ENCODE peak calls at places on chromosomes 4 and X, in six cellular contexts. C is lower lobe of right lung, N is GM10248, D is cardiac fibroblast, K is endothelial cell, U is left lung. V is an unnamed sample.

GRCh38 chrX:119606508-119607389 is 525 bp upstream of the NKRF start:
- DNase-seq in C (no peak), N (no peak), D (no peak), K (no peak), U (no peak), V (no peak)

GRCh38 chr4:38673109-38673978 is 9.3 kb downstream of the KLF3 start:
- DNase-seq in C (peak; percentile 63), N (no peak), D (peak; percentile 35), K (no peak), U (peak; percentile 81), V (no peak)

GRCh38 chrX:15475021-15475420 is 18.1 kb downstream of the PIR start:
- DNase-seq in C (no peak), N (no peak), D (peak; percentile 40), K (no peak), U (no peak), V (no peak)

GRCh38 chrX:38859602-38860001 is 58.3 kb downstream of the MID1IP1 start:
- DNase-seq in C (no peak), N (no peak), D (peak; percentile 24), K (no peak), U (no peak), V (no peak)

GRCh38 chr4:52704676-52705075 is 45.6 kb upstream of the USP46 start:
- DNase-seq in C (no peak), N (no peak), D (peak; percentile 48), K (no peak), U (no peak), V (no peak)

GRCh38 chr4:48681856-48682255 is 98.2 kb downstream of the FRYL start:
- DNase-seq in C (no peak), N (peak; percentile 39), D (peak; percentile 67), K (no peak), U (no peak), V (peak; percentile 26)

GRCh38 chr4:74570095-74570494 is 125.2 kb downstream of the AREG start:
- DNase-seq in C (no peak), N (no peak), D (no peak), K (no peak), U (no peak), V (no peak)

GRCh38 chrX:10582945-10583344 is 37.4 kb downstream of the MID1 start:
- DNase-seq in C (no peak), N (no peak), D (peak; percentile 69), K (no peak), U (no peak), V (no peak)

GRCh38 chrX:23612846-23613245 is 54.4 kb upstream of the PRDX4 start:
- DNase-seq in C (no peak), N (no peak), D (no peak), K (no peak), U (no peak), V (no peak)

GRCh38 chrX:108186811-108187210 is 95.2 kb downstream of the ATG4A start:
- DNase-seq in C (no peak), N (no peak), D (peak; percentile 81), K (no peak), U (no peak), V (no peak)

GRCh38 chr4:95213361-95213760 is 335.4 kb downstream of the UNC5C start:
- DNase-seq in C (no peak), N (no peak), D (no peak), K (no peak), U (no peak), V (no peak)

GRCh38 chr4:182918791-182919302 is 1.7 kb upstream of the DCTD start:
- DNase-seq in C (no peak), N (no peak), D (no peak), K (no peak), U (no peak), V (peak; percentile 25)

GRCh38 chr4:52059372-52059771 is 8.3 kb downstream of the SPATA18 start:
- DNase-seq in C (no peak), N (no peak), D (peak; percentile 93), K (no peak), U (no peak), V (no peak)

DNA sequence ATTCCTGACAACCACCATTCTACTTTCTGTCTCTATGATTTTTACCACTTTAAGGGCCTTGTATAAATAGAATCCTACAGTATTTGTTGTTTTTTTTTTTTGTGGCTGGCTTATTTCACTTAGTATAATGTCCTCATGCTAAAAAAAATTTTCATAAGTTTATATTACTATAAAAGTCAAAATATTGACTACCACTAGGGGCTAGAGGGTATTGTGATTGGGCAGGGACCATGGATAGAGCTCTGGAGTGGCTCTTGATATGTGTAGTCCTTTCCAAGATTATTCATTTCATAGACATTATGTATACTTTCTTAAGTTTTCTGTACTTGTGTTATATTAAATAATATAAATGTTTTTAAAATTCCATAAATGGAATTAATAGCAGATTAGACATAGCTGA is 34.6 kb downstream of the MYOZ2 start:
- DNase-seq in C (no peak), N (no peak), D (no peak), K (no peak), U (no peak), V (no peak)
- TF ChIP-seq CTCF in C (no peak), N (no peak), D (peak; percentile 21), K (no peak), U (no peak), V (no peak)

DNA sequence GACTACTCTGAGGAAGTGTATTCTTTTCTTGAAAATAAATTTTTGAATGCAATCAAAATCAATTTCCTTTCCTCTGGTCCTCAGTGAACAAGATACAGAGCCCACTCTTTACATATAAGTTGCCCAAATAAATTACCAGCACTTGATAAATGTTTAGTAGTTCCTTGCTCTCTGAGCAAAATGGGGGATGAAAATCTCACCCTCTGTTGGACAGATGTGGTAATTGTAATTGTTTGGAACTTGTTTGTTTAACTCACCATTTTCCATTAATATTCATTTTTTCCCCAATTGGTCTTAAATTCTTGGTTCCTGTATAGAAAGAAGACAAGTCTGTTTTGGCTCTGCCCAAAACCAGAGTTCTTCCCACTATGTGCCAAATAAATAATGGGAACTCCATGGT is 146.3 kb downstream of the LDB2 start:
- DNase-seq in C (no peak), N (no peak), D (peak; percentile 58), K (no peak), U (no peak), V (no peak)
- TF ChIP-seq CTCF in C (no peak), N (no peak), D (peak; percentile 43), K (peak; percentile 57), U (no peak), V (peak; percentile 11)

GRCh38 chr4:15963001-15963451 is at the start of gene FGFBP2:
- DNase-seq in C (peak; percentile 59), N (peak; percentile 28), D (peak; percentile 52), K (peak; percentile 64), U (no peak), V (no peak)
- TF ChIP-seq CTCF in C (peak; percentile 41), N (no peak), D (peak; percentile 50), K (no peak), U (no peak), V (peak; percentile 50)

DNA sequence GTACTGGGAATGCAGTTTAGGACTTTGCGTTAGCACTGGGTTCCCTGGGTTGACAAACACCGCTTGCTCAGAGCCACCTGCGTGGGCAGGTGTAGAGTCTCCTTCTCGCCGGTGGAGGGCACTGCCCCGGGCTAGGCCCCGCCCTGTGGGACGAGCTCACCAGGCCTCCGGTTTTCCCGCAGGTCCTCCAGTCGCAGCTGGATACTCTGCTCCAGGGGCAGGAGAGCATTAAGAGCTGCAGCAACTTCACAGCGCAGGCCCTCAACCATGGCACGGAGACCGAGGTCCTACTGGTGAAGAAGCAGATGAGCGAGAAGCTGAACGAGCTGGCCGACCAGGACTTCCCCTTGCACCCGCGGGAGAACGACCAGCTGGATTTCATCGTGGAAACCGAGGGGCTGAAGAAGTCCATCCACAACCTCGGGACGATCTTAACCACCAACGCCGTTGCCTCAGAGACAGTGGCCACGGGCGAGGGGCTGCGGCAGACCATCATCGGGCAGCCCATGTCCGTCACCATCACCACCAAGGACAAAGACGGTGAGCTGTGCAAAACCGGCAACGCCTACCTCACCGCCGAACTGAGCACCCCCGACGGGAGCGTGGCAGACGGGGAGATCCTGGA is 49.2 kb upstream of the MND1 start:
- DNase-seq in C (no peak), N (no peak), D (no peak), K (no peak), U (no peak), V (no peak)
- TF ChIP-seq CTCF in C (no peak), N (no peak), D (no peak), K (no peak), U (no peak), V (no peak)

DNA sequence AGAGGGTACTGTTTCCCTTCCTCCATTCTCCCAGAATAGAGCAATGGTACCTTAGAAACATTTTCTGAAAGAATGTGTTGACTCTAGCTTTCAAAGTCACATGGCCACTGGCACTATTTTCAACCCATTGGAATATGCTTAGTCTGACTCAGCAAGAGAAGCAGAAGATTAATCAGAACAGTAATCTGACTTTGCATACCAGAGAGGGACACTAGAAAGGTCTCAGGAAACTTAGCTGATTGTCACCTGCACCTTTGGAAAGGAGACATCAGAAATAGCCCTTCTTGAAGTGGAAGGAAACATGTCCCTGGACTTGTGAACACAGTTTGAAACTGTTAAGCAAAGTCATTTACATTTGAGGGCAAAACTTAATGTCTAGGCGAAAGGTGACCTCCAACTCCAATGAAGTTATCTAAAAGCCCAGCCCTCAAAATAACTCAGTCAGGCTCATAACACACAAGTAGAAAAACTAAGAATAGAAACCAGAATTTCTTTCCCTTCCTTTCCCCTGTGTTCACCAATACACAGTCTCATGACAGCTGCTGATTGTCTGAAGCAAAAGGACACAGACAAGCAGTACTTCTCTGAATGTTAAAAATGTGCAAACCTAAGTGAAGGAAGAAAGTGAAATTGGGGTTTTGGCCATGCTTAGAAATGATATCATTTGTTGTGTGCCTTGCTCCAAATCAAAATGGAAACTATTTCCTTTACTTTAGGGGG is 270.8 kb downstream of the GRIA3 start:
- DNase-seq in C (no peak), N (no peak), D (no peak), K (no peak), U (no peak), V (no peak)
- TF ChIP-seq CTCF in C (no peak), N (no peak), D (no peak), K (no peak), U (no peak), V (no peak)

DNA sequence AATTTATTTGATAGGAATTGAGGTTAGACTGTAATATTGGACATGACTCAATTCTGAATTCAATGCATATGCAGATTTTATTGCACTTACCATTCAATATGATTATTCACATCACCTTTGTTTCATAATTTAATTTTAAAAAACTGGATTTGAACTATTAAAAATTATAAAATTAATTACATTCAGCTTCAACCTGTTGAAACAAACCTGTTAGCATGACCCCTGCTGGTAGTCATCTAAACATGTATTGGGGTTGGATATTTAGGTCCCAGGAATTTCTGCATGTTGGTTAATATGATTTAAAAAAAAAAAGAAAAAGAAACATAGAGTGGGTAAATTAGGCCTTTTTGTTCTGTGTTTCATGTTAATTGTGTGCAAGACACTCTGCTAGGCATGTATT is 85.9 kb downstream of the ARSJ start:
- DNase-seq in C (no peak), N (no peak), D (peak; percentile 51), K (no peak), U (no peak), V (no peak)
- TF ChIP-seq CTCF in C (peak; percentile 18), N (peak; percentile 19), D (peak; percentile 19), K (peak; percentile 26), U (no peak), V (peak; percentile 4)

GRCh38 chrX:54564942-54565341 is 34.9 kb downstream of the GNL3L start:
- DNase-seq in C (no peak), N (no peak), D (peak; percentile 31), K (no peak), U (no peak), V (no peak)

GRCh38 chrX:54561622-54562021 is 31.6 kb downstream of the GNL3L start:
- DNase-seq in C (no peak), N (no peak), D (no peak), K (no peak), U (no peak), V (no peak)

GRCh38 chrX:54560411-54560810 is 30.4 kb downstream of the GNL3L start:
- DNase-seq in C (no peak), N (no peak), D (no peak), K (no peak), U (no peak), V (no peak)
- TF ChIP-seq CTCF in C (no peak), N (no peak), D (no peak), K (no peak), U (no peak), V (no peak)

GRCh38 chrX:65871671-65872311 is 168.1 kb downstream of the VSIG4 start:
- DNase-seq in C (no peak), N (peak; percentile 18), D (peak; percentile 74), K (peak; percentile 28), U (no peak), V (no peak)
- TF ChIP-seq CTCF in C (no peak), N (peak; percentile 27), D (no peak), K (no peak), U (no peak), V (peak; percentile 26)